ENCODE peak calls at places on chromosome 14, in four cellular contexts. M is heart left ventricle, F is HCT116, P is WERI-Rb-1. U is an unnamed sample.

GRCh38 chr14:96824283-96824682 is 27.1 kb downstream of the VRK1 start:
- DNase-seq in P (no peak), F (no peak), M (no peak), U (no peak)

GRCh38 chr14:88189840-88190191 is 133.3 kb downstream of the KCNK10 start:
- DNase-seq in F (no peak), M (no peak), P (no peak), U (no peak)

GRCh38 chr14:31070431-31070830 is 44.3 kb upstream of the STRN3 start:
- DNase-seq in M (no peak), F (no peak), P (no peak), U (no peak)

GRCh38 chr14:89425931-89426330 is 8.9 kb upstream of the FOXN3 start:
- DNase-seq in P (no peak), M (no peak), F (peak; percentile 48), U (peak; percentile 47)

GRCh38 chr14:62743118-62743517 is 302.1 kb downstream of the KCNH5 start:
- DNase-seq in F (no peak), P (no peak), M (no peak), U (no peak)

GRCh38 chr14:23121401-23121800 is 2.3 kb upstream of the CEBPE start:
- DNase-seq in F (no peak), P (no peak), M (peak; percentile 50), U (peak; percentile 54)

GRCh38 chr14:26444745-26445144 is 153.1 kb downstream of the NOVA1 start:
- DNase-seq in P (no peak), M (no peak), F (no peak), U (no peak)

GRCh38 chr14:24959791-24960331 is 90.1 kb downstream of the STXBP6 start:
- DNase-seq in F (no peak), P (no peak), M (no peak), U (no peak)

GRCh38 chr14:50607181-50607580 is 47.2 kb downstream of the ATL1 start:
- DNase-seq in F (no peak), M (no peak), P (no peak), U (no peak)

GRCh38 chr14:68011629-68012028 is 192.1 kb downstream of the RAD51B start:
- DNase-seq in P (no peak), M (no peak), F (no peak), U (no peak)

GRCh38 chr14:22213110-22213509 is 375.9 kb downstream of the DAD1 start:
- DNase-seq in M (no peak), P (no peak), F (no peak), U (no peak)

GRCh38 chr14:59698793-59699192 is 122.2 kb upstream of the CCDC175 start:
- DNase-seq in P (no peak), M (no peak), F (no peak), U (no peak)

GRCh38 chr14:96051231-96051630 is 12.1 kb downstream of the C14orf132 start:
- DNase-seq in P (no peak), F (no peak), M (no peak), U (no peak)

GRCh38 chr14:99592394-99592793 is 11.6 kb downstream of the CCDC85C start:
- DNase-seq in P (no peak), M (no peak), F (no peak), U (no peak)

GRCh38 chr14:60204843-60205774 is 39.9 kb upstream of the DHRS7 start:
- DNase-seq in P (no peak), M (no peak), F (no peak), U (no peak)

GRCh38 chr14:20745571-20746358 is at the start of gene EDDM3A:
- DNase-seq in M (no peak), F (no peak), P (no peak), U (no peak)

GRCh38 chr14:92633274-92633616 is 115.2 kb downstream of the LGMN start:
- DNase-seq in M (no peak), F (no peak), P (no peak), U (no peak)

GRCh38 chr14:105999361-106000028 is 473.1 kb downstream of the TMEM121 start:
- DNase-seq in M (peak; percentile 47), F (peak; percentile 24), P (peak; percentile 56), U (peak; percentile 59)

GRCh38 chr14:92991536-92991935 is 68.6 kb downstream of the CHGA start:
- DNase-seq in P (no peak), M (no peak), F (no peak), U (no peak)

GRCh38 chr14:98695809-98696208 is 576.2 kb downstream of the BCL11B start:
- DNase-seq in F (no peak), P (no peak), M (no peak), U (no peak)

GRCh38 chr14:100621806-100622205 is 34.6 kb upstream of the BEGAIN start:
- DNase-seq in P (no peak), F (peak; percentile 15), M (no peak), U (no peak)

GRCh38 chr14:100620437-100621100 is 33.4 kb upstream of the BEGAIN start:
- DNase-seq in F (no peak), M (no peak), P (no peak), U (peak; percentile 7)

GRCh38 chr14:100618763-100619320 is 31.6 kb upstream of the BEGAIN start:
- DNase-seq in F (no peak), M (no peak), P (no peak), U (peak; percentile 12)

GRCh38 chr14:100617715-100618693 is 30.8 kb upstream of the BEGAIN start:
- DNase-seq in F (no peak), P (no peak), M (no peak), U (no peak)

DNA sequence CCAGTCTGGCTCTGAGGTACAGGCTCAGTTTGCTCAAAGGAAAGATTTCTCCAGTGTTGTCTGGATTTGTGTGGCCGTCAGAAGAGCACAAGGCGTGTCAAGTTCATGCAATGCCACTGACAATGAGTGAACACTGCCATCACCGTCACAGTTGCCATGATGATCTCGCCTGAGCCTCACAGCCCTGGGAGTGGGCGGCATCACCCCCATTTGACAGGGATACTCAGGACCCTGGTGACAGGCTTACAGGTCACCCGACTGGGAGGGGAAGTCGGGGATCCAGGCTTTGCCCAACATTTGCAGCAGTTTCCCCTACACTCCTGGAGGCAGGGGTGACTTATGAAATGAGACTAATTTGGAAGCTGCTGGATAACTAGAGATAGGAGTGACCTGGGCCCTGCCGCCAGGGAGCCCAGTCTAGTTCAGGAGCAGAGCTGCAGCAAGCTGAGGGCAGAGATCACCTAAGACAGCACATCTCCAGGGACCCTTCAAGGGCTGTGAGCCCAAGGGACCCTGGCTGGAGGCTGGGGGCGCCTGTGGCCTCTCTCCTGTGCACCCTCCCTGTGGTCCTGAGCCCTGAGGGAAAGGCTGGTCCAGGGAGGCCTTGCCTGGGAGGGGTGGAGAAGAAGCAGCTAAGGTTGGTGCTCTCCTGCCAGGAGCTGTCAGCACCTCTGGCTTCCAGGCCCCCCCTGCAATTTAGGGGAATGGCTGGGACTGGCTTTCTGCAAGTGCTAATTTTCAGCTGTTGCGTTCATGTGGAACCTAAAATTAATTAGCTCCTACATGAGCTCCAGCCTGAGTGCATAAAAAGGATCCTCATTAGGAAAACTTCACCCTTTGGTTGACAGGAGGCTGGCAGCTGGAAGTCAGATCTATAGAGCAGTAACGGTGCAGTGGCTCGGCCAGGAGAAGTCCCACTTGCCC is 32.4 kb upstream of the BEGAIN start:
- DNase-seq in M (no peak), P (no peak), F (no peak), U (peak; percentile 9)
- H3K27me3 ChIP-seq in M (peaks cover 4% of the 10 kb centered on the region), P (no peaks in the 10 kb centered on the region), F (no peaks in the 10 kb centered on the region), U (no peaks in the 10 kb centered on the region)

DNA sequence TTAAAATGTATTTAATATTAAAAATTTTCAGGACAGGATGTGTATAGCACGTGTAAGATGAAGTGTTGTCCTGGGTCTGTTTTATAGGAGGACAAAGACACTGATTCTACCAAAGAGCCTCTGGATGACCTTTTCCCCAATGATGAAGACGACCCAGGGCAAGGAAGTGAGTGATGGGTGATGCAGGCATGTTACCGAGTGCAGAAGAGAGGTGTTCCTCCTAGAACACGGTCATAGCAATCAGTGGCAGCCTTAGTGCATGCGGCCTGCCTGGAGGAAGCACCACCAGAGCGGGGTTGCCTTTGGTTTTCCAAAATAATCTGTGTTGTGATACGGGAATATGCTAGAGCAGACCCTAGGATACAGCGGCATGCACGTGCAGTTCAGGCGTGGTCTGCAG is 33.0 kb downstream of the KLC1 start:
- DNase-seq in M (no peak), F (no peak), P (no peak), U (no peak)
- H3K27ac ChIP-seq in M (no peak overlapping the region), F (no peak overlapping the region), P (no peak overlapping the region), U (no peak overlapping the region)

DNA sequence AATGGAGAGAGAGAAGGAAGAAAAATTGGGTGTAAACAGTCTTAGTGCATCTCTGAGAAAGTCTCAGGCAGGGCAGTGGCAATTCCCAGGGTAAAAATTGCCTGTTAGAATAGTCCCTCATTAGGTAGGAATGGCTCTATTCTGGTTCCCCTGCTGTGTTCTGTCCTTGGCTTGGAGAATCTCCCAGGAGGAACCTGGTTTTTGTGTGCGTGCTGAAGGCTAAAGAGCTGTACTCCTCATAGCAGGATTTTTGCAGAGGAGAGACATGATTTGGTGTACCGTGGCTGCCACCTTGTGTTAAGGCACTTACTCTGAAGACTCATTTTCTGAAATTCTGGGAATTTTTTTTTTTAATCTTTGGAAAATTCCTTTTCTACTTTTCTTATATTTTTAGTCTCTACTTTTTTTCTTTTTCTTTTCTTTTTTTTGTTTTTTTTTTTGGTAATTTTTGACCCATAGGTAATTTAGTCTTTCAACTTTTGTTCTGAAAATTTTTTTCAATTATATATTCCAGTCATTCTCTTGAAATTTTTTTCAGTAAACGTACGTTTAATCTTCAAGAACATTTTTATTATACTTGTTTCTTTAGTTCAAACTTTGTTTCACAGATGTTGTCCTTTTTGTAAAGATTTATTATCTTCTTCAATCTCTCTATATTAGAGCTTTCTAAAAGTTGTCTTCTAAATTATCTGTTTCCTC is 63.8 kb downstream of the FBXO33 start:
- DNase-seq in F (peak; percentile 44), M (peak; percentile 42), P (peak; percentile 53), U (peak; percentile 65)
- TF ChIP-seq CTCF in F (peak; percentile 52), M (peak; percentile 54), P (peak; percentile 46), U (no peak)

DNA sequence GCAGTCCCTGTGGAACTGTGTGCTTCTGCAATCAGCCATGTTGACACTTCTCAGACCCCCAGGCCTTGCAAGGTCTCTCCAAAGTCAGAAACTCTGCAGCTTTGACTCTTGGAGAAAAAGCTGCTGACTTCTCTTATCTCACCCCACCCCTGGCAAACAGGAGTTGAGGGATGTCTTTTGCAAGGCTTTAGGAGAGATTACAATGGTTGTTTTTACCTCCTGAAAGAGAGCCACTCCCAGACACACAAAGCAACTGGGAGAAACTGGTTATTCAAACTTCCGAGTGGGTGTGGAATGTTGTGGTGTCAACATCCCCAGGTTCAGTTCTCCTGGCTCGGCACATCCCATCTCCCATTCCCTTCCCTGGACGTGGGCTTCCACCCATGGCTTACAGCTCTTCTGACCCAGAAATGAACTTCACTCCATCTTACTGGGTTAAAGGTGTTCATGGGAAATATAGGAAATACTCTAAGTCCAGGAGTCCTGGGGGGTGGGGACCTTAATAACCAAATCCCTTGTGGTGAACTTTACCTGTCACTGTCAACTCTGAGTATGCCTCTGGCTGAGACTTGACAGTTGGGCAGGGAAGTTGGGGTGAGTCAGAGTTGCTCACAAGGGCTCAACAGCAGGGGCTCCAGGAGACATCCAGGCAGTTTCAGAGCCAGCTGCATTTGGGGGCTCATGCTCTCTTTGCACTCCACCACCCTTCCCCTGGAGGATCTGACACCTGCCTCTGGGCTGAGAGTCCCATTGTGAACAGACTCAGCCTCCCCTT is 41.9 kb downstream of the CCDC177 start:
- DNase-seq in F (no peak), M (no peak), P (no peak), U (no peak)
- H3K27me3 ChIP-seq in F (no peaks in the 10 kb centered on the region), M (no peaks in the 10 kb centered on the region), P (peaks cover 15% of the 10 kb centered on the region), U (no peaks in the 10 kb centered on the region)

DNA sequence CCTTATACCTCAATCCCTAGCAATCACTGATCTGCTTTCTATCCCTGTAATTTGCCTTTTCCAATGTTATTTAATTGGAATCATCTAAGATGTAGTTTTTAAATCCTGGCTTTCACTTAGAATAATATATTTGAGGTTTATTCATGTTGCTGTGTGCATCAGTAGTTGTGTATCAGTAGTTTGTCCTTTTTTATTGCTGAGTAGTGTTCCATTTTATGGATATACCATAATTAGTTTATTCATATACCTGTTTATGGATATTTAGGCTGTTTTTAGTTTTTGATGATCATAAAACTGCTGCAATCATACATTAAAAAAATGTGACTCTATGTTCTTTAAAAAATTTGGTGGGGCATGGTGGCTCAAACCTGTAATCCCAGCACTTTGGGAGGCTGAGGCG is 43.7 kb downstream of the FUT8 start:
- DNase-seq in P (no peak), M (no peak), F (no peak), U (no peak)
- H3K27ac ChIP-seq in P (no peak overlapping the region), M (no peak overlapping the region), F (no peak overlapping the region), U (no peak overlapping the region)

U was measured in body of pancreas.